ENCODE peak calls at places on chromosomes 2 and 18, in nine cellular contexts. Y is keratinocyte; L is astrocyte of the spinal cord; M is kidney; U is cardiac fibroblast; E is Panc1; K is CD8-positive, alpha-beta T cell; R is neuronal stem cell; V is NT2/D1. Z is an unnamed sample.

GRCh38 chr2:641501-642430 is 35.4 kb downstream of the TMEM18 start:
- DNase-seq in M (no peak), R (no peak), V (no peak), U (no peak), L (no peak), Y (no peak), E (no peak), K (no peak), Z (no peak)

GRCh38 chr2:147632193-147632592 is 212.6 kb upstream of the ACVR2A start:
- DNase-seq in M (no peak), L (no peak), E (no peak), Y (no peak), R (no peak), U (no peak), K (no peak), V (no peak), Z (no peak)

GRCh38 chr2:119387381-119388129 is 20.8 kb downstream of the DBI start:
- DNase-seq in M (peak), V (no peak), U (peak), R (no peak), E (no peak), Y (no peak), L (peak), K (peak), Z (no peak)

GRCh38 chr2:119223521-119224390 is at the start of gene STEAP3:
- DNase-seq in E (no peak), Y (no peak), U (peak), M (peak), K (no peak), V (peak), L (peak), R (peak), Z (peak)

GRCh38 chr2:174337337-174338154 is 2.8 kb downstream of the SP9 start:
- DNase-seq in E (no peak), L (no peak), R (peak), K (no peak), Y (no peak), M (peak), U (no peak), V (no peak), Z (peak)

GRCh38 chr18:24922491-24922890 is 429.5 kb downstream of the ZNF521 start:
- DNase-seq in M (no peak), Y (no peak), U (no peak), K (no peak), E (no peak), L (no peak), V (no peak), R (no peak), Z (no peak)

GRCh38 chr2:3435440-3435839 is 55.9 kb downstream of the TRAPPC12 start:
- DNase-seq in M (no peak), U (no peak), K (no peak), R (no peak), L (no peak), E (no peak), V (no peak), Y (no peak), Z (no peak)

GRCh38 chr2:171523339-171523931 is 1.2 kb downstream of the CYBRD1 start:
- DNase-seq in Y (no peak), L (peak), M (peak), E (no peak), R (peak), U (peak), V (no peak), K (no peak), Z (peak)

GRCh38 chr2:206981739-206982336 is 42.5 kb downstream of the CPO start:
- DNase-seq in V (peak), M (peak), L (peak), R (peak), K (peak), Y (no peak), E (peak), U (peak), Z (peak)

GRCh38 chr18:8699126-8699525 is 6.2 kb upstream of the MTCL1 start:
- DNase-seq in E (no peak), R (no peak), U (no peak), K (no peak), V (no peak), Y (no peak), M (no peak), L (no peak), Z (no peak)

GRCh38 chr2:27956895-27957294 is 66.4 kb downstream of the BABAM2 start:
- DNase-seq in V (no peak), U (peak), E (no peak), R (no peak), L (peak), M (no peak), Y (no peak), K (no peak), Z (no peak)

GRCh38 chr2:212531499-212531898 is 7.1 kb downstream of the ERBB4 start:
- DNase-seq in E (no peak), M (no peak), L (no peak), K (no peak), R (no peak), V (no peak), Y (no peak), U (no peak), Z (no peak)

GRCh38 chr2:36456227-36456788 is 100.7 kb downstream of the CRIM1 start:
- DNase-seq in R (no peak), K (no peak), V (no peak), L (peak), E (no peak), M (peak), U (peak), Y (no peak), Z (no peak)

GRCh38 chr2:173979721-173980351 is 14.7 kb upstream of the SP3 start:
- DNase-seq in V (no peak), R (no peak), M (no peak), L (no peak), Y (no peak), K (no peak), U (peak), E (no peak), Z (no peak)

GRCh38 chr2:5057895-5058294 is 634.3 kb upstream of the SOX11 start:
- DNase-seq in L (no peak), R (no peak), K (no peak), M (no peak), E (no peak), U (no peak), Y (no peak), V (no peak), Z (no peak)

GRCh38 chr2:223759569-223760430 is 77.6 kb downstream of the AP1S3 start:
- DNase-seq in M (no peak), L (peak), K (no peak), E (peak), U (peak), R (no peak), V (no peak), Y (peak), Z (no peak)

GRCh38 chr2:135099802-135100483 is 47.9 kb downstream of the RAB3GAP1 start:
- DNase-seq in K (no peak), L (no peak), E (no peak), R (no peak), V (no peak), M (no peak), Y (no peak), U (no peak), Z (no peak)

GRCh38 chr2:10504994-10505820 is 57.1 kb upstream of the ODC1 start:
- DNase-seq in V (no peak), E (no peak), M (peak), R (no peak), K (peak), Y (no peak), U (no peak), L (no peak), Z (peak)

GRCh38 chr2:42172566-42172965 is 3.4 kb downstream of the EML4 start:
- DNase-seq in R (no peak), U (no peak), K (no peak), V (no peak), Y (no peak), M (no peak), L (no peak), E (no peak), Z (no peak)

GRCh38 chr2:60794271-60794863 is 38.3 kb downstream of the PAPOLG start:
- DNase-seq in Y (no peak), R (no peak), U (peak), V (no peak), E (no peak), M (no peak), K (no peak), L (peak), Z (peak)

GRCh38 chr18:61988100-61988499 is 95.3 kb upstream of the RNF152 start:
- DNase-seq in M (no peak), Y (no peak), K (no peak), L (peak), V (no peak), E (no peak), U (no peak), R (no peak), Z (no peak)

GRCh38 chr2:109379507-109379906 is 234.3 kb downstream of the SEPTIN10 start:
- DNase-seq in E (no peak), K (peak), U (no peak), V (no peak), L (peak), M (peak), Y (no peak), R (no peak), Z (peak)

GRCh38 chr2:160228141-160228963 is 28.3 kb upstream of the ITGB6 start:
- DNase-seq in L (peak), K (no peak), M (no peak), U (peak), R (no peak), Y (no peak), V (no peak), E (no peak), Z (no peak)
- H3K4me3 ChIP-seq in L (no peak), K (no peak), M (no peak), U (peak), R (no peak), Y (peak), V (no peak), E (no peak), Z (no peak)

DNA sequence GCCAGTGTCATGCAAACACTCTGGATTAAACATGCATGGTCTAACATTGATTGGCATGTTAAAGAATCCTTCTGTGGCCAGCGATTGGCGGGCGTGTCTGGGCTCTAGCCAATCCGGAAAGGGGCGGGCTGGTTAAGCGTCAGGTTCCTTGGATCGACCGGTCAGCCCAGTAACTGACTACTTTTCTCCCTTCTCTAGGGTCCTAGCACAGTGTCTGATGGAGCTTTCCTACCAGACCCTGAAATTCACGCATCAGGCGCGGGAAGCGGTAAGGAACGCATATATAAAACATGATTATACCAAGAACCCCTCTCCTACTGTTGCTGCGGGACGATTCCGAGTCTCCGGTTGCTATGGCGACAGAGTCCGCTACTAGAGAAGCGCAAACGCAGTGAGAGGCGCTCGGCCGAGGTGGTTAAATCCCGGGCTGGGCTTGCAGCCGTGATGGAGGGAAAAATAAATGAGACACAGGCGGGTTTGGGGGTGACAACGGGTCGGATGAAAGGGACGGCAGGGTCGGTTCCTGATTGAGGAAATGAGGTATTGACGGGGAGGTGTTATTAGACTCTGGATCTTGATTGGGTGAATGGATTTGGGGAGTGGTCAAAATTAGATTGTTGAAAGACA is 29.4 kb downstream of the KATNAL2 start:
- DNase-seq in R (peak), V (peak), E (no peak), U (peak), L (peak), M (peak), Y (no peak), K (peak), Z (peak)
- H3K4me3 ChIP-seq in R (peak), V (peak), E (peak), U (peak), L (peak), M (peak), Y (peak), K (peak), Z (peak)

GRCh38 chr2:118055512-118056164 is 32.6 kb upstream of the INSIG2 start:
- DNase-seq in Y (no peak), V (no peak), L (no peak), R (no peak), K (no peak), U (no peak), M (no peak), E (no peak), Z (no peak)
- H3K4me3 ChIP-seq in Y (no peak), V (no peak), L (no peak), R (no peak), K (no peak), U (no peak), M (no peak), E (no peak), Z (no peak)

DNA sequence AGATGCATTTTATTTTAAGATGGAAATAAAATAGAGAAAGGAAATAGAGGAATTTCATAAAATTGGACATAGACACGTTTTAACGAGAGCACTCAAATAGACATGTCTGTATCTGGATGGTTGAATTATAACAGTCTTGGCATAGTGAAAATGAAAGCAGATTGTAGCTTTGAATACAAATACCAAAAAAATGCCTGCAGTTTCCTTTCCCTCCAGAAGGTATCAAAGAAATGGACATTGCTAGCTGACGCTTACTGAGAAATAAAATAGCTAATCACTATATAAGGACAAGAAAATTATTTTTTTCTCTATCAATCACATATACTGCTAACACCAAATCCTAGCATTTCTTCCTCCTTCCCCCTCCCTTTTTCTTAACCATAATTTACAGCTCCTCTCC is 11.4 kb upstream of the MAPRE2 start:
- DNase-seq in R (no peak), Y (no peak), U (peak), M (no peak), K (no peak), V (no peak), E (no peak), L (no peak), Z (no peak)
- H3K4me3 ChIP-seq in R (no peak), Y (no peak), U (no peak), M (peak), K (peak), V (no peak), E (no peak), L (no peak), Z (no peak)

GRCh38 chr18:12336251-12336650 is 28.2 kb downstream of the TUBB6 start:
- DNase-seq in K (no peak), V (peak), R (no peak), M (no peak), L (no peak), U (no peak), Y (no peak), E (no peak), Z (peak)
- H3K4me3 ChIP-seq in K (no peak), V (no peak), R (no peak), M (no peak), L (no peak), U (no peak), Y (no peak), E (no peak), Z (no peak)

GRCh38 chr18:63159590-63159989 is 160.0 kb downstream of the BCL2 start:
- DNase-seq in Y (no peak), K (no peak), R (no peak), E (no peak), L (no peak), U (no peak), M (no peak), V (no peak), Z (no peak)

GRCh38 chr18:63160172-63160995 is 159.2 kb downstream of the BCL2 start:
- DNase-seq in K (no peak), V (no peak), R (no peak), M (no peak), Y (no peak), U (peak), L (no peak), E (no peak), Z (no peak)

GRCh38 chr18:63158012-63158631 is 161.4 kb downstream of the BCL2 start:
- DNase-seq in L (no peak), K (no peak), V (no peak), Y (no peak), U (no peak), E (no peak), M (no peak), R (no peak), Z (no peak)

GRCh38 chr18:63157293-63158011 is 162.1 kb downstream of the BCL2 start:
- DNase-seq in U (no peak), L (no peak), K (no peak), E (no peak), Y (no peak), R (no peak), V (no peak), M (no peak), Z (no peak)

GRCh38 chr18:63158676-63159291 is 160.8 kb downstream of the BCL2 start:
- DNase-seq in U (no peak), R (no peak), Y (no peak), L (no peak), E (no peak), V (no peak), M (no peak), K (no peak), Z (no peak)
- H3K4me3 ChIP-seq in U (no peak), R (no peak), Y (no peak), L (no peak), E (no peak), V (no peak), M (no peak), K (no peak), Z (no peak)

DNA sequence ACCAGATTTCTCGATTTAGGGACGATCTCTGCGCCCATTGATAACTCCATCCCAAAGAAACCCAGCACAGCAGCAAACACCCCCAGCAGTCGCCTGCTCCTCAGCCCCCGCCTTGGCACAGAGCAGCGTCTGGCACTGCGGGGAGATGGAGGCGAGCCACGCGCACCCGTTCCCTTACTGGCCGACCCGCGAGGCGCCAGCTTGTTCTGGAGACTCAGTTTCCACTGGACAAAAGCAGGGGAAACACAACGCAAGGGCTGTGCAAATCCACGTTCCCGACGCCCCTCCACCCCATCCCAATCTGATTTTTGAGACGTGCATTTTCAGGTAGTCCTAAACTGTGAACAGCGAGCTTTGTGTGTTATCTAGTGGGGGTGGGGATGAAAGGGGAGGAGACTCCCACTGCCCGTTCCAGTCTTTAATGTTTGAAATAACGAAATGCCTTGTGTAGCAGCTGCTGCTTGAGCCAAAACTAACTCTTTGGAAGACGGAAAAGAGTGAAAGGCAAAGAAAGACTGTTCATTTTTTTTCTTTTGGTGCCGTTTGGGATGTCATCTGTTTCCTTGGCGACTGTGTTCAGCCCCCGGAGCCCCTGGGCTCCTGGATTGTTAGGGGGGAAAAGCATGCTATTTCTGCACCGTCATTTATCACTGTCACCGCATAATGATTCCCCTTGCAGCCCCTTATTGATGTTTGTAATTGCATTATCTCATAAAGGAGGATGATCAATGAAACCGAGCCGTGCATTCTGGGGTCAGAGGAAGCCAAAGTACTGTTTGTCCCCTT is 143.3 kb downstream of the MEIS1 start:
- DNase-seq in U (no peak), Y (no peak), E (no peak), V (no peak), L (peak), R (no peak), K (no peak), M (peak), Z (peak)
- H3K4me3 ChIP-seq in U (no peak), Y (no peak), E (no peak), V (peak), L (no peak), R (peak), K (no peak), M (peak), Z (peak)